ENCODE peak calls at places on chromosomes 4 and X, in six cellular contexts. L, Z, F, N, Q and B are unnamed samples. For H3K36me3, the result is how much of the 10 kb centered on the place peaks cover.

GRCh38 chrX:84187501-84188319 is at the start of gene RPS6KA6:
- DNase-seq in L (peak), Z (peak), F (no peak), N (peak), Q (peak), B (no peak)

GRCh38 chr4:73137121-73137520 is 67.6 kb upstream of the COX18 start:
- DNase-seq in L (no peak), Z (no peak), F (no peak), N (no peak), Q (no peak), B (no peak)

GRCh38 chr4:78542373-78542772 is 9.2 kb upstream of the ANXA3 start:
- DNase-seq in L (no peak), Z (no peak), F (no peak), N (no peak), Q (no peak), B (no peak)

GRCh38 chr4:172750910-172751309 is 417.7 kb upstream of the GALNT7 start:
- DNase-seq in L (no peak), Z (no peak), F (no peak), N (no peak), Q (no peak), B (no peak)

GRCh38 chrX:30659421-30659820 is 6.2 kb downstream of the GK start:
- DNase-seq in L (no peak), Z (no peak), F (no peak), N (no peak), Q (no peak), B (no peak)

GRCh38 chr4:54395013-54395527 is 166.0 kb downstream of the PDGFRA start:
- DNase-seq in L (no peak), Z (no peak), F (no peak), N (no peak), Q (no peak), B (no peak)

GRCh38 chr4:8148159-8148558 is 10.5 kb downstream of the ABLIM2 start:
- DNase-seq in L (no peak), Z (no peak), F (no peak), N (no peak), Q (no peak), B (no peak)

GRCh38 chr4:137663376-137664054 is 131.2 kb upstream of the PCDH18 start:
- DNase-seq in L (no peak), Z (no peak), F (no peak), N (peak), Q (no peak), B (no peak)

GRCh38 chr4:1900624-1901023 is 29.4 kb downstream of the NSD2 start:
- DNase-seq in L (peak), Z (no peak), F (no peak), N (no peak), Q (peak), B (no peak)
- H3K36me3 ChIP-seq in L (under half), Z (under half), F (under half), N (under half), Q (under half), B (half or more)

GRCh38 chr4:140092094-140092820 is 61.7 kb downstream of the MAML3 start:
- DNase-seq in L (no peak), Z (peak), F (no peak), N (no peak), Q (no peak), B (peak)
- TF ChIP-seq POLR2A in L (no peak), Z (no peak), F (no peak), N (no peak), Q (no peak), B (no peak)

DNA sequence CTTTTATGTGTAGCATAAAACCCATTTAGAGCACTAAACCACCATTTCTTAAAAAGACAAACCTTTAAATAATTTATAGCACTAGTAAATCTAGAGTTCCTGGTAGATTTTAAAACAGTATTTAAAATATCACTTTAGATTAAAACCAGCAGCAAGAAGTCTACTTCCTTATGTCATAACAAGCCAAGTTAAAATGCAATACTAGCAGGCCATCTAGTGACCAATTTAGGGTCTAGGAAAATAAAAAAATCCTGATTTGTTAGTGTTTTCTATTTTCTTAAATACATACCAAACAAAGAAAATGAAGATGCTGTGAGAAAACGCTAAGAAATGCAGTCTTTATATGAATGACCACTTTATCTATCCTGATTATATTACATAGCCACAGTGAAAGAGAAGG is 53.9 kb downstream of the PAPSS1 start:
- DNase-seq in L (no peak), Z (no peak), F (no peak), N (no peak), Q (no peak), B (no peak)
- TF ChIP-seq CTCF in L (peak), Z (peak), F (peak), N (peak), Q (no peak), B (no peak)

DNA sequence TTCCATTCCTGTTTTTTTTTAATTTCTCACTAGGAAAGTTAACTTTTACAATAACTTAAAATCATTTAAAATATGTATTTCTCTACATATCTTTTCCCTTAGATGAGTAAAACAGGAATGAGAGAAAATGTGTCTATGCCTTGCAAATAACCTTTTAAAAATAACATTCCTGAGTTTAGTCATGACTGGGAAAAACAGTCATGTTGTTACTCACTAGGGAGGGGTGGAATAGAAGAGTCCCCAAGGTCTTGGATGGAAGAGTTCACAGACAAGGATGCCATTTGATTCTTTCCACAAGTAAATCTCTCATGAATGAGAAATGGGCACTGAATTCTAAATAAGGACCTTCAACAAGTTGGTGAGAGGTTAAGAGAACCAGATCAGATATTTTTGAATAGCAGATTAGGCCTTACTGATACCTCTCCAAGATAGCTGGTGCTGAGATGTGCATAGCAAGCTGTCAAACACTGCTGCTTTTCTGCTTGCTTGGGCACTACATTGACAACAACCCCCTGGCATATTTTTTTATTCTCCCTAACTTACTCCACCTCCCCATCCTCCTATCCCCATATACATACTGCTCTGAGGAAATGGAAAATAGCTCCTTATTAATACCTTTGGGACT is 25.1 kb downstream of the UGDH start:
- DNase-seq in L (no peak), Z (no peak), F (no peak), N (no peak), Q (no peak), B (no peak)
- H3K36me3 ChIP-seq in L (under half), Z (half or more), F (under half), N (under half), Q (half or more), B (half or more)

DNA sequence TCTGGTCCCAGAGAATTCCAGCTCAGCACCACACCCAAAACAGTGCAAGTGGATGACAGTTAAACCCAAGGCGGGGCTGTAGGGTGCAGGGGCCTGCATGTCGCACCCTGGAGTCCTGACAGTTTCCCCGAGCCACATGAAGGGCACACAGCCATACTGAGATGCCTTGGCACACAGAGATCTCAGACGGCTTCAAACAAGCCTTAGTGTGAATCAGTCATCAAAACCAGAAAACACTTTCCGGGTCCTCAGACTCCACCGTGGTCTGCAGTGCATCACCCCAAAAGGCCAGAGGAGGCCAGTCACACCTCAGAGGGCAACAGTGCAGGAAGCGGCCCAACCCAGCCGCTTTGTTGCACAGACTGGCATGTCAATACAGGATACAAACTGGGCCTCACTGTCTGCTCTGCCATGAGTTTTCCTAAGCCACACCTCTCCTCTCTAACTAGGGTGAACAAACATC is 64.6 kb upstream of the ENPP6 start:
- DNase-seq in L (no peak), Z (no peak), F (no peak), N (no peak), Q (no peak), B (peak)
- TF ChIP-seq POLR2A in L (no peak), Z (no peak), F (no peak), N (no peak), Q (no peak), B (no peak)

GRCh38 chrX:54640103-54640428 is 110.0 kb downstream of the GNL3L start:
- DNase-seq in L (no peak), Z (no peak), F (no peak), N (no peak), Q (no peak), B (no peak)
- TF ChIP-seq CTCF in L (no peak), Z (no peak), F (no peak), N (no peak), Q (no peak), B (no peak)

GRCh38 chrX:47202877-47203276 is 9.2 kb downstream of the UBA1 start:
- DNase-seq in L (no peak), Z (no peak), F (no peak), N (no peak), Q (no peak), B (no peak)
- H3K36me3 ChIP-seq in L (half or more), Z (half or more), F (under half), N (under half), Q (half or more), B (half or more)

DNA sequence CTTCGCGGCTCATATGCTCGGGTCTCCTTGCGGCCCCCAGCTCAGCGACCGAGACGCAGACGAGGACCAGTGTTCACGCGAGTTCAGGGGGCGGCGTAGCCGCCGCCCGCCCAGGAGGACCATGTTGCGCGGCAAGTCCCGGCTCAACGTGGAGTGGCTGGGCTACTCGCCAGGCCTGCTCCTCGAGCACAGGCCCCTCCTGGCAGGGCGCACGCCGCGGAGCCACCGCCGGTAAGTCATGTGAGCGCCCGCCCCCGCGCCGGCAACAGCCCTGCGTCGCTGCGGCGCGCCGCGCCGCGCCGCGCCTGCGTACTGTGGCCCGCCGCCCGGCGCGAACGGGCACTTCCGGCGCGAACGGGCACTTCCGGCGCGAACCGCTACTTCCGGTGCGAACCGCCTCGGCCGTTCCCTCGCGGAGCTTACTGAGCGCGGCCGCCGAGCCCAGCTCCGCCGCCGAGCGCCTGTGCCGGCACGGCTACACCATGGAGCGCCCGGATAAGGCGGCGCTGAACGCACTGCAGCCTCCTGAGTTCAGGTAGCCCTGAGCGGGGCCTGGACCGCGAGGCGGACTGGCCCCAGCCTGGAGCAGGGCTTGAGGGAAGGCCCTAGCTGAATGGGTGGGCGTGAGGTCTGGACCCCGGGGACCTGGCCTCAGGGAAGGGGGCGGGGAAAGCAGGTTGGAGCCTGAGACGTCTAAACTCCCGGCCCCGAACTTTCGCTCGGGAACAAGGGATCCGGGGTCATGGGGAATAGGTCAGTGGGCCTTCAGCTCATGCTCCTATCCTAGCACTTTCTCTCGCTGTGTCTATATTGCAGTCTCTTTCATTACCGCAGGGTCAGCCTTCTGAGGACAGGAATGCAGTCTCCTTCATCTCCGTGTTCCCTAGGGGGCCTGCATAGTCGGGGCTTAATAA is at the start of gene VMA21:
- DNase-seq in L (peak), Z (peak), F (peak), N (peak), Q (peak), B (peak)
- TF ChIP-seq POLR2A in L (no peak), Z (no peak), F (peak), N (peak), Q (no peak), B (no peak)

DNA sequence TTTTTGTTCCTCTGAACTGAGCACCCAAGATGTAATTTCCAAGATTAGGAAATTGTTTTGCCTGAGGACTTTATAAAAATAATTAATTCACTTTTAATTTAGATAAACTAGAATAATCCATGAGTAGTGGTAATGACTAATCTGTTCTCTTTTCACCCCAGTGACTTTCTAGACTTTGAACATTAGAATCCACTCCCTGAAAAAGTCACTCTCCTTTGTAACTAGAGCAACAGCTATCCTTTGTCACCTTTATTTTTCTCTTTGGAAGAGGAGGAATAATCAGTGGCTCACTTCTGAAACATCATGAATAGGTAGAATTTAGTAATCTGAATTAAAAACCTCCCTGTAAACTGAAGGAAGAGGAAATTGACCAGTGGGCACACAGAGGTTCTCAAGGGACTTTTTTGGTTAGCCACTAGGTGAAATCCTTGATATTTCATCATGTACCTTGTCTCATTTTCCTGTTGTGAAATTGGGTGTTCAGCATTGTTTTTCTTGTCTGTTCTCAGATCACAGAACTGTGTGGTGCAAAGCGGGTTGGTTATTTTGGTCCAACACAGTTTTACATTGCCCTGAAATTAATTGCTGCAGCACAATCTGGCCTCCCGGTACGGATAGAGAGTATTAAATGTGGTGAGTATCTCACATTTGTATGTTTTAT is 59.4 kb downstream of the REPS2 start:
- DNase-seq in L (no peak), Z (no peak), F (no peak), N (no peak), Q (no peak), B (no peak)
- TF ChIP-seq CTCF in L (no peak), Z (no peak), F (no peak), N (no peak), Q (no peak), B (no peak)

GRCh38 chr4:40820101-40820500 is 70.3 kb downstream of the NSUN7 start:
- DNase-seq in L (no peak), Z (no peak), F (no peak), N (no peak), Q (no peak), B (no peak)
- H3K36me3 ChIP-seq in L (under half), Z (half or more), F (under half), N (under half), Q (half or more), B (under half)